ENCODE peak calls at places on chromosome 22, in ten cellular contexts. Z is neuronal stem cell; D is activated naive CD4-positive, alpha-beta T cell treated with anti-CD3 and anti-CD28 coated beads, Interleukin-2, amount 50 U/mL, for 16 hours; Y is NCI-H1417 treated with DMSO at 0.1 percent for 48 hours; N is stimulated activated CD4-positive, alpha-beta T cell treated with anti-CD3 and anti-CD28 coated beads, Interleukin-4, amount 100 ng/mL, for 48 hours; H is EL; I is NCI-H774; C is NCI-H1105; T is non-pigmented ciliary epithelial cell; K is SHP77. F is an unnamed sample.
A peak's percentile ranks its signal among the peaks of the same experiment; 100 is the strongest.

GRCh38 chr22:44659140-44659539 is 42.9 kb upstream of the PRR5 start:
- DNase-seq in D (no peak), Z (no peak), N (no peak), H (no peak), T (no peak), K (no peak), I (no peak), Y (no peak), C (no peak), F (no peak)

GRCh38 chr22:28112548-28113043 is 193.5 kb upstream of the PITPNB start:
- DNase-seq in I (no peak), C (no peak), D (no peak), H (peak; percentile 38), Z (peak; percentile 58), T (no peak), K (peak; percentile 19), Y (no peak), N (no peak), F (no peak)

GRCh38 chr22:37068859-37069258 is 17.3 kb downstream of the KCTD17 start:
- DNase-seq in D (no peak), K (no peak), N (no peak), Y (no peak), Z (no peak), T (no peak), I (no peak), H (no peak), C (peak; percentile 41), F (no peak)

GRCh38 chr22:24142831-24143230 is 38.5 kb upstream of the SUSD2 start:
- DNase-seq in C (no peak), H (no peak), N (no peak), D (no peak), Y (no peak), K (no peak), Z (no peak), I (no peak), T (no peak), F (no peak)

GRCh38 chr22:23820748-23821211 is 18.0 kb downstream of the DERL3 start:
- DNase-seq in N (no peak), C (no peak), D (no peak), K (no peak), Y (no peak), H (no peak), I (no peak), Z (no peak), T (no peak), F (no peak)

GRCh38 chr22:18119409-18120110 is 9.0 kb downstream of the TUBA8 start:
- DNase-seq in C (no peak), N (no peak), T (no peak), K (no peak), I (no peak), Y (no peak), D (no peak), H (no peak), Z (no peak), F (no peak)

GRCh38 chr22:36913431-36914382 is at the start of gene CSF2RB:
- DNase-seq in Z (no peak), T (no peak), I (no peak), H (no peak), D (no peak), Y (no peak), K (no peak), N (no peak), C (no peak), F (peak; percentile 53)

GRCh38 chr22:17674152-17674551 is 35.6 kb downstream of the BCL2L13 start:
- DNase-seq in T (no peak), C (no peak), Z (no peak), H (no peak), I (no peak), N (no peak), Y (no peak), K (no peak), D (no peak), F (no peak)

GRCh38 chr22:23833017-23833795 is 5.6 kb downstream of the DERL3 start:
- DNase-seq in T (no peak), Z (no peak), I (no peak), Y (no peak), C (no peak), K (no peak), D (no peak), H (no peak), N (no peak), F (no peak)

GRCh38 chr22:49779226-49779625 is 48.4 kb downstream of the BRD1 start:
- DNase-seq in N (no peak), Z (no peak), Y (no peak), K (no peak), H (no peak), T (no peak), I (no peak), C (no peak), D (no peak), F (no peak)

GRCh38 chr22:45554040-45554406 is 51.3 kb downstream of the FBLN1 start:
- DNase-seq in Y (no peak), D (no peak), N (no peak), C (no peak), I (no peak), T (no peak), K (peak; percentile 66), H (no peak), Z (no peak), F (no peak)

GRCh38 chr22:48151641-48152040 is 1389.2 kb downstream of the TBC1D22A start:
- DNase-seq in I (no peak), N (no peak), C (no peak), T (no peak), D (no peak), H (no peak), Z (no peak), K (no peak), Y (no peak), F (no peak)

GRCh38 chr22:42757475-42757874 is 36.8 kb upstream of the A4GALT start:
- DNase-seq in H (no peak), Y (no peak), N (no peak), Z (no peak), C (no peak), T (no peak), D (no peak), I (no peak), K (no peak), F (no peak)

GRCh38 chr22:49597428-49598039 is 230.1 kb downstream of the BRD1 start:
- DNase-seq in D (no peak), Z (no peak), T (no peak), C (no peak), Y (no peak), H (no peak), N (no peak), K (no peak), I (no peak), F (no peak)

GRCh38 chr22:35804421-35804820 is 86.7 kb downstream of the APOL5 start:
- DNase-seq in H (no peak), Y (no peak), C (no peak), I (no peak), T (no peak), N (no peak), Z (no peak), K (no peak), D (no peak), F (no peak)

GRCh38 chr22:26597480-26597879 is 7.5 kb upstream of the TPST2 start:
- DNase-seq in K (no peak), T (no peak), Y (no peak), I (no peak), C (no peak), Z (no peak), N (no peak), D (no peak), H (no peak), F (no peak)

GRCh38 chr22:38062782-38063181 is 5.6 kb downstream of the PICK1 start:
- DNase-seq in Y (no peak), T (no peak), N (no peak), Z (no peak), H (no peak), D (no peak), K (no peak), C (no peak), I (no peak), F (no peak)

GRCh38 chr22:45460288-45461109 is 42.2 kb upstream of the FBLN1 start:
- DNase-seq in D (no peak), H (no peak), Y (no peak), Z (no peak), C (no peak), K (no peak), T (no peak), I (no peak), N (no peak), F (no peak)

GRCh38 chr22:35310556-35311550 is 11.2 kb downstream of the TOM1 start:
- DNase-seq in H (no peak), D (no peak), Y (no peak), C (no peak), Z (no peak), T (no peak), K (no peak), I (no peak), N (no peak), F (peak; percentile 35)

GRCh38 chr22:48882636-48883200 is 945.0 kb downstream of the BRD1 start:
- DNase-seq in T (no peak), Z (no peak), K (no peak), Y (no peak), C (no peak), D (no peak), H (no peak), I (no peak), N (no peak), F (no peak)

GRCh38 chr22:39457047-39457545 is 284 bp downstream of the MGAT3 start:
- DNase-seq in C (no peak), H (no peak), T (no peak), I (no peak), D (no peak), N (no peak), Z (no peak), Y (no peak), K (no peak), F (no peak)

GRCh38 chr22:43042101-43042780 is 27.3 kb upstream of the PACSIN2 start:
- DNase-seq in T (no peak), C (no peak), I (no peak), Y (peak; percentile 16), N (no peak), H (no peak), Z (no peak), K (peak; percentile 89), D (no peak), F (no peak)

GRCh38 chr22:45212306-45212709 is 28.4 kb downstream of the KIAA0930 start:
- DNase-seq in Z (no peak), K (peak; percentile 77), H (peak; percentile 95), D (no peak), Y (no peak), N (no peak), I (no peak), C (no peak), T (peak; percentile 62), F (no peak)

GRCh38 chr22:20438066-20438677 is 547 bp upstream of the SCARF2 start:
- DNase-seq in H (peak; percentile 42), I (no peak), T (no peak), Y (no peak), N (no peak), D (no peak), K (no peak), C (no peak), Z (no peak), F (no peak)

GRCh38 chr22:48919851-48920589 is 907.7 kb downstream of the BRD1 start:
- DNase-seq in C (no peak), D (no peak), N (no peak), H (no peak), Y (no peak), K (peak; percentile 13), T (no peak), I (no peak), Z (no peak), F (no peak)

GRCh38 chr22:49159711-49160110 is 668.0 kb downstream of the BRD1 start:
- DNase-seq in K (no peak), N (no peak), T (no peak), C (no peak), Y (no peak), H (no peak), D (no peak), I (no peak), Z (no peak), F (no peak)

GRCh38 chr22:22508274-22509176 is at the start of gene ZNF280B:
- DNase-seq in Z (peak; percentile 76), H (peak; percentile 47), K (peak; percentile 79), C (peak; percentile 80), N (peak; percentile 81), Y (peak; percentile 42), I (peak; percentile 84), T (peak; percentile 23), D (peak; percentile 85), F (peak; percentile 54)

GRCh38 chr22:20435436-20436308 is 2.0 kb downstream of the SCARF2 start:
- DNase-seq in T (no peak), D (no peak), N (no peak), Z (no peak), H (no peak), Y (no peak), C (no peak), K (no peak), I (no peak), F (no peak)

F was measured in GM12864.